ENCODE peak calls at places on chromosomes 5 and 9, in ten cellular contexts. Q, K, G, F, I, D, A, N, J and T are unnamed samples.

GRCh38 chr5:148988328-148988727 is 74.5 kb downstream of the SH3TC2 start:
- DNase-seq in D (no peak), F (no peak), K (no peak), N (no peak), I (no peak), Q (no peak), A (no peak), G (no peak), J (peak), T (no peak)

GRCh38 chr5:64214152-64214551 is 48.5 kb downstream of the RNF180 start:
- DNase-seq in I (no peak), A (no peak), G (no peak), F (no peak), J (no peak), K (no peak), N (no peak), Q (no peak), D (no peak), T (no peak)

GRCh38 chr9:69584746-69585145 is 87.4 kb downstream of the APBA1 start:
- DNase-seq in F (no peak), K (no peak), N (no peak), J (peak), I (no peak), Q (no peak), A (no peak), G (peak), D (no peak), T (no peak)

GRCh38 chr9:127987103-127987614 is 6.4 kb upstream of the EEIG1 start:
- DNase-seq in K (no peak), I (no peak), G (peak), J (peak), A (no peak), N (peak), F (no peak), Q (peak), D (peak), T (no peak)

GRCh38 chr9:68508547-68508946 is 32.1 kb downstream of the TMEM252 start:
- DNase-seq in K (no peak), D (peak), J (no peak), F (no peak), I (no peak), A (no peak), G (no peak), Q (no peak), N (no peak), T (no peak)

GRCh38 chr9:94097788-94098413 is 13.6 kb downstream of the PTPDC1 start:
- DNase-seq in N (peak), Q (no peak), K (no peak), G (peak), F (no peak), I (no peak), J (peak), D (no peak), A (no peak), T (no peak)

GRCh38 chr5:159891371-159891770 is 24.9 kb upstream of the ADRA1B start:
- DNase-seq in D (no peak), Q (no peak), I (no peak), N (no peak), J (no peak), F (no peak), G (peak), K (no peak), A (no peak), T (no peak)

GRCh38 chr5:170907758-170908157 is 45.9 kb downstream of the RANBP17 start:
- DNase-seq in N (peak), Q (no peak), F (no peak), G (peak), I (no peak), K (no peak), A (no peak), D (no peak), J (peak), T (no peak)

GRCh38 chr5:2190549-2190948 is 307.8 kb upstream of the IRX4 start:
- DNase-seq in F (no peak), K (no peak), D (no peak), G (no peak), I (no peak), Q (no peak), N (no peak), A (peak), J (no peak), T (no peak)

GRCh38 chr9:83620841-83621636 is 1.9 kb upstream of the IDNK start:
- DNase-seq in I (no peak), N (peak), Q (no peak), G (peak), K (peak), A (no peak), F (no peak), D (peak), J (peak), T (no peak)

GRCh38 chr9:124855566-124855943 is 2.3 kb downstream of the WDR38 start:
- DNase-seq in J (no peak), N (no peak), I (no peak), F (no peak), D (no peak), G (no peak), A (no peak), K (no peak), Q (no peak), T (no peak)

GRCh38 chr9:128503870-128504269 is 649 bp upstream of the GLE1 start:
- DNase-seq in A (no peak), K (peak), Q (no peak), F (no peak), I (no peak), G (peak), N (no peak), J (peak), D (peak), T (peak)

GRCh38 chr5:125657936-125658335 is 765.3 kb upstream of the GRAMD2B start:
- DNase-seq in G (no peak), F (no peak), I (no peak), Q (no peak), K (no peak), J (no peak), A (no peak), N (no peak), D (no peak), T (no peak)

GRCh38 chr5:64635056-64635686 is 55.1 kb upstream of the SHISAL2B start:
- DNase-seq in Q (no peak), A (no peak), I (no peak), K (no peak), F (no peak), G (peak), N (peak), J (peak), D (no peak), T (no peak)

GRCh38 chr5:113495402-113495801 is 7.1 kb upstream of the MCC start:
- DNase-seq in A (no peak), D (no peak), G (peak), I (no peak), J (peak), Q (no peak), F (no peak), K (no peak), N (peak), T (no peak)

GRCh38 chr9:4849364-4849763 is 56.6 kb downstream of the RCL1 start:
- DNase-seq in D (peak), K (peak), N (no peak), Q (no peak), F (no peak), G (no peak), I (no peak), A (no peak), J (no peak), T (no peak)

GRCh38 chr5:143229426-143229895 is 174.0 kb downstream of the NR3C1 start:
- DNase-seq in G (no peak), I (no peak), F (no peak), D (no peak), N (no peak), K (no peak), J (no peak), A (no peak), Q (no peak), T (no peak)

GRCh38 chr5:106454651-106455415 is 1215.9 kb downstream of the EFNA5 start:
- DNase-seq in J (peak), Q (peak), G (peak), N (peak), F (no peak), I (no peak), K (peak), D (no peak), A (no peak), T (no peak)

GRCh38 chr5:117982691-117983090 is 1005.7 kb downstream of the DTWD2 start:
- DNase-seq in D (no peak), A (no peak), N (peak), G (no peak), Q (no peak), F (no peak), K (no peak), I (no peak), J (no peak), T (no peak)

GRCh38 chr5:55306641-55307382 is 682 bp downstream of the DHX29 start:
- DNase-seq in A (no peak), G (peak), J (no peak), N (peak), I (no peak), K (peak), F (no peak), D (no peak), Q (no peak), T (no peak)

GRCh38 chr5:17330386-17330785 is 113.0 kb downstream of the BASP1 start:
- DNase-seq in I (no peak), Q (no peak), N (no peak), F (no peak), K (no peak), A (no peak), D (no peak), J (no peak), G (peak), T (no peak)

GRCh38 chr5:75463726-75464125 is 47.7 kb downstream of the CERT1 start:
- DNase-seq in J (no peak), F (no peak), G (peak), Q (peak), A (no peak), I (no peak), N (peak), D (no peak), K (no peak), T (no peak)

GRCh38 chr5:150789943-150790611 is 11.5 kb downstream of the SMIM3 start:
- DNase-seq in A (no peak), K (peak), Q (peak), J (peak), D (peak), G (peak), F (no peak), I (no peak), N (peak), T (no peak)

GRCh38 chr9:112338561-112338960 is 5.1 kb upstream of the PTBP3 start:
- DNase-seq in D (no peak), A (no peak), Q (no peak), N (peak), I (no peak), K (peak), J (peak), G (peak), F (no peak), T (no peak)

GRCh38 chr5:10656176-10656830 is 92.4 kb downstream of the ANKRD33B start:
- DNase-seq in A (no peak), D (no peak), G (peak), F (no peak), N (peak), K (no peak), J (peak), I (no peak), Q (no peak), T (no peak)

GRCh38 chr5:57780306-57780958 is 297.8 kb upstream of the ACTBL2 start:
- DNase-seq in K (no peak), A (no peak), I (no peak), N (no peak), J (peak), D (peak), Q (no peak), G (no peak), F (no peak), T (peak)

GRCh38 chr9:126116351-126117157 is 210.1 kb upstream of the MVB12B start:
- DNase-seq in K (no peak), Q (no peak), A (peak), G (no peak), J (no peak), N (no peak), D (no peak), I (no peak), F (no peak), T (no peak)

GRCh38 chr9:37903581-37903830 is 421 bp downstream of the SLC25A51 start:
- DNase-seq in Q (no peak), N (peak), G (no peak), J (no peak), D (peak), A (peak), I (no peak), K (no peak), F (no peak), T (no peak)

GRCh38 chr5:110812639-110813038 is 73.8 kb downstream of the SLC25A46 start:
- DNase-seq in Q (no peak), J (no peak), I (no peak), N (no peak), A (no peak), D (no peak), F (no peak), K (no peak), G (no peak), T (no peak)

GRCh38 chr5:141564216-141564692 is 54.5 kb downstream of the DIAPH1 start:
- DNase-seq in K (peak), N (peak), I (peak), G (peak), D (no peak), A (no peak), F (no peak), J (peak), Q (peak), T (no peak)

GRCh38 chr9:89407070-89407469 is 88.8 kb downstream of the SECISBP2 start:
- DNase-seq in K (no peak), F (no peak), A (no peak), J (no peak), G (no peak), Q (no peak), D (no peak), I (no peak), N (peak), T (no peak)

GRCh38 chr5:54186912-54187445 is 123.4 kb downstream of the ARL15 start:
- DNase-seq in D (peak), N (no peak), F (no peak), J (no peak), Q (no peak), I (no peak), A (no peak), K (no peak), G (no peak), T (no peak)

GRCh38 chr5:68884144-68884754 is 209.6 kb upstream of the SLC30A5 start:
- DNase-seq in K (no peak), G (no peak), N (no peak), D (no peak), A (no peak), I (no peak), F (no peak), J (no peak), Q (no peak), T (no peak)

GRCh38 chr5:52989025-52989780 is at the start of gene ITGA2:
- DNase-seq in Q (no peak), A (peak), I (no peak), K (peak), F (peak), N (peak), D (peak), G (peak), J (peak), T (peak)

GRCh38 chr9:127199001-127199791 is 65.4 kb upstream of the GARNL3 start:
- DNase-seq in D (peak), Q (no peak), F (peak), N (peak), J (peak), A (peak), I (peak), K (peak), G (peak), T (no peak)

GRCh38 chr5:120122711-120123110 is 341.4 kb upstream of the PRR16 start:
- DNase-seq in I (no peak), Q (no peak), D (no peak), J (no peak), G (no peak), K (no peak), F (no peak), N (no peak), A (no peak), T (no peak)

GRCh38 chr5:120124031-120124430 is 340.1 kb upstream of the PRR16 start:
- DNase-seq in D (no peak), Q (no peak), K (no peak), F (no peak), A (no peak), G (no peak), N (no peak), I (no peak), J (no peak), T (no peak)

DNA sequence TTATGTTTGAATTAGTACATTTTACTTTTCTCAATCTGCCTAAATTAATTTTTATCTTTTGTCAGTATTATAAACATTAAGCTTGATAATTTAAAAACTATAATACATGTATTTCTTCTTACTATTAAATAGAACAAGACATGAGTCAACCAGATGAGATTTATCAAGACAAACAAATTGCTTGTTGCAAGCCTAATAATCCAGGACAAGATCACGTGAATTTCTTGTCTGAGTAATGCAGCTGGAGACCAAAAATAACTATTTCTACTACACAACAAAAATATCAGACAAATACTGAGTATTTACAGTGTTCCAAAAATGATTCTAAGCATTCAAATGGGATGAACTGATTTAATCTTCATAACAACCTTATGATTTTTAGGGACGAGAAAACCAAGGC is 339.1 kb upstream of the PRR16 start:
- DNase-seq in Q (no peak), F (no peak), K (no peak), I (no peak), N (no peak), J (peak), A (no peak), G (no peak), D (no peak), T (no peak)
- TF ChIP-seq CTCF in Q (no peak), F (no peak), K (no peak), I (no peak), N (no peak), J (no peak), A (no peak), G (no peak), D (no peak), T (no peak)

GRCh38 chr9:135243201-135244190 is 156.0 kb downstream of the OLFM1 start:
- DNase-seq in G (no peak), F (no peak), K (no peak), I (no peak), D (no peak), J (no peak), Q (no peak), N (no peak), A (no peak), T (peak)

GRCh38 chr9:135240222-135240621 is 152.8 kb downstream of the OLFM1 start:
- DNase-seq in J (no peak), K (no peak), I (no peak), N (no peak), D (no peak), A (no peak), G (no peak), Q (no peak), F (no peak), T (peak)

GRCh38 chr9:135242406-135242805 is 154.9 kb downstream of the OLFM1 start:
- DNase-seq in J (no peak), F (no peak), D (no peak), G (no peak), A (no peak), N (no peak), K (no peak), Q (no peak), I (no peak), T (peak)

GRCh38 chr9:135240871-135241311 is 153.4 kb downstream of the OLFM1 start:
- DNase-seq in N (no peak), A (no peak), K (no peak), Q (no peak), F (no peak), D (no peak), G (no peak), I (no peak), J (no peak), T (peak)

GRCh38 chr9:135241381-135242380 is 154.2 kb downstream of the OLFM1 start:
- DNase-seq in N (peak), D (no peak), J (no peak), I (no peak), G (no peak), Q (no peak), K (no peak), F (no peak), A (no peak), T (peak)
- TF ChIP-seq CTCF in N (no peak), D (no peak), J (no peak), I (no peak), G (no peak), Q (no peak), K (no peak), F (no peak), A (no peak), T (no peak)

DNA sequence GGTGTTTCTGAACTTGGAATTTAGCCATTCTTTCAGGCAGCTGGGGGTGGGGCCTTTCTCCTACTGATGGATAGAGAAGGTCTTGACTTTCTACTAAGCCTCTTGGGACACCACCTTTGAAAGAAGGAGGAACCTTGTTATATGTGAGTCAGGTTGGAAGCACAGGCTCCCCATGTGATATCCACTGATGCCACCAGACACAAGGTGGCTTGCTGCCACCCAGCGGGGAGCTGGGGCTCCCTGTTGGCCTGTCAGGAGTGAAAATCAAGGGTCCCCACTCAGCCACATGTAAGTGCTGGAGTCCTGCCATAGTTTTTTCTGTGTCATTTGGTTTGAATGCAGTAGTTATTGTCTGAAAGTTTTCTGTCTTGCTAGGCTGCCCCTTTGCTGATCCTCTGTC is 252.4 kb upstream of the NFIL3 start:
- DNase-seq in D (no peak), A (no peak), J (no peak), Q (no peak), N (peak), I (no peak), K (peak), F (no peak), G (no peak), T (no peak)
- TF ChIP-seq CTCF in D (no peak), A (no peak), J (peak), Q (peak), N (peak), I (no peak), K (no peak), F (no peak), G (peak), T (no peak)

DNA sequence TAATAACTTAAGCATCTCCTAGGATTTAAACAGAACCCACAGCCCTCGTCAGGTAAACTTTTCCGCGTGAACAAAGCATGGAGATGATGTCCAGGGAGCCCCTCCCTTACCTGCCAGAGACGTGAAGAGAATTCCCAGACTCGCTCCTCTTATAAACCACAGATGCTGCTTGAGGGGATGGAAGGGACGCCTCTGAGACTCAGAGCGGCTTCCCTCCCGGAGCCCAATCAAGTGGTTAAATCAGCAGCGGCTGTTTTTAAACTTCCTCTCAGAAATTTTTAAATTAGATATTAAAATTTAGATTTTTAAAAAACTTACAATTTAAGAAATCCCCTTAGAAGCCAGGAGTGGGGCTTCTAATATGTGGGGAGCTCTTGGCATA is 71.8 kb downstream of the RAPGEF1 start:
- DNase-seq in G (no peak), A (no peak), Q (no peak), I (no peak), J (no peak), D (no peak), F (no peak), N (no peak), K (no peak), T (no peak)
- TF ChIP-seq CTCF in G (no peak), A (no peak), Q (no peak), I (no peak), J (no peak), D (no peak), F (no peak), N (no peak), K (no peak), T (no peak)

DNA sequence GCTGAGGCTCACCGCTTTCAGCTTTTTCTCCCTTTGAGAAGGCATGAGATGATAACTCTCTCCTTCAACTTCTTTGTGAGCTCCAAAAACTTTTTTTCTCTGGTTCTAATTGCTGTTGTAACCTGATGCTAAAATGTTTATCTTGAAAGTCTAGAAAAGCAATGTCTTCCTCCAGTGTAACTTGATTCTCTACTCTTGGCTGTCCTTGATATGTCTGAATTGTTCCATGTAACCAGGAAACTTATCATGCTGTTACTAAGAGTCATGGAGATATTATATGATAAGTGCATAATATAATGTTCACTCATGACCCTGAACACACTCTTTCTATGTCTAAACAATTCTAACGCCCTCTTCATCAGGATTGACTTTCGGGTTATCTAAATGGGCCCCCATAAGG is 128.0 kb upstream of the ABCA1 start:
- DNase-seq in J (no peak), F (no peak), I (no peak), A (no peak), K (no peak), N (no peak), Q (no peak), D (no peak), G (no peak), T (no peak)
- TF ChIP-seq CTCF in J (no peak), F (no peak), I (no peak), A (no peak), K (no peak), N (no peak), Q (no peak), D (no peak), G (no peak), T (peak)

GRCh38 chr5:61613679-61614078 is 281.6 kb downstream of the ZSWIM6 start:
- DNase-seq in A (no peak), F (no peak), G (no peak), Q (no peak), I (no peak), K (no peak), N (no peak), J (no peak), D (no peak), T (no peak)
- TF ChIP-seq CTCF in A (no peak), F (no peak), G (no peak), Q (no peak), I (no peak), K (no peak), N (no peak), J (no peak), D (no peak), T (no peak)